ENCODE peak calls at places on chromosomes 16 and 17, in eight cellular contexts. One of them, this sample, is unnamed. For H3K4me1 and H3K27me3, the result is how much of the 10 kb centered on the place peaks cover.

GRCh38 chr16:54928016-54928356 is 2.7 kb upstream of the IRX5 start:
- DNase-seq in suprapubic skin: peak
- DNase-seq in testis: no peak
- DNase-seq in heart right ventricle: no peak
- DNase-seq in H9: no peak
- DNase-seq in stomach: no peak
- DNase-seq in tibial nerve: no peak
- DNase-seq in left lung: no peak
- DNase-seq in this sample: no peak

GRCh38 chr17:57668332-57668731 is 76.8 kb downstream of the CCDC182 start:
- DNase-seq in testis: peak
- DNase-seq in stomach: peak
- DNase-seq in suprapubic skin: no peak
- DNase-seq in H9: no peak
- DNase-seq in heart right ventricle: no peak
- DNase-seq in left lung: no peak
- DNase-seq in tibial nerve: no peak
- DNase-seq in this sample: no peak

GRCh38 chr17:81867952-81868673 is 3.0 kb downstream of the ARHGDIA start:
- DNase-seq in H9: peak
- DNase-seq in left lung: no peak
- DNase-seq in stomach: no peak
- DNase-seq in testis: no peak
- DNase-seq in heart right ventricle: no peak
- DNase-seq in tibial nerve: no peak
- DNase-seq in suprapubic skin: no peak
- DNase-seq in this sample: no peak

GRCh38 chr17:74524751-74525725 is 6.2 kb downstream of the CD300LB start:
- DNase-seq in heart right ventricle: no peak
- DNase-seq in tibial nerve: no peak
- DNase-seq in suprapubic skin: peak
- DNase-seq in testis: no peak
- DNase-seq in H9: peak
- DNase-seq in left lung: no peak
- DNase-seq in stomach: peak
- DNase-seq in this sample: no peak

GRCh38 chr17:44222112-44222869 is 2.8 kb upstream of the UBTF start:
- DNase-seq in heart right ventricle: peak
- DNase-seq in testis: peak
- DNase-seq in H9: peak
- DNase-seq in stomach: peak
- DNase-seq in tibial nerve: peak
- DNase-seq in suprapubic skin: peak
- DNase-seq in left lung: peak
- DNase-seq in this sample: no peak

GRCh38 chr17:49214665-49215360 is 4.3 kb downstream of the ABI3 start:
- DNase-seq in tibial nerve: no peak
- DNase-seq in stomach: peak
- DNase-seq in H9: no peak
- DNase-seq in suprapubic skin: no peak
- DNase-seq in testis: peak
- DNase-seq in heart right ventricle: peak
- DNase-seq in left lung: no peak
- DNase-seq in this sample: no peak

GRCh38 chr17:75151893-75152292 is 2.4 kb downstream of the JPT1 start:
- DNase-seq in heart right ventricle: no peak
- DNase-seq in testis: no peak
- DNase-seq in left lung: no peak
- DNase-seq in suprapubic skin: no peak
- DNase-seq in stomach: no peak
- DNase-seq in tibial nerve: no peak
- DNase-seq in H9: no peak
- DNase-seq in this sample: no peak

GRCh38 chr16:80105160-80105559 is 435.6 kb upstream of the DYNLRB2 start:
- DNase-seq in tibial nerve: no peak
- DNase-seq in stomach: no peak
- DNase-seq in suprapubic skin: no peak
- DNase-seq in left lung: no peak
- DNase-seq in testis: no peak
- DNase-seq in heart right ventricle: no peak
- DNase-seq in H9: no peak
- DNase-seq in this sample: no peak

GRCh38 chr16:69315486-69316311 is 4.5 kb downstream of the VPS4A start:
- DNase-seq in H9: no peak
- DNase-seq in testis: no peak
- DNase-seq in tibial nerve: no peak
- DNase-seq in heart right ventricle: no peak
- DNase-seq in left lung: no peak
- DNase-seq in suprapubic skin: no peak
- DNase-seq in stomach: no peak
- DNase-seq in this sample: no peak

GRCh38 chr17:44086364-44087311 is 16.1 kb downstream of the G6PC3 start:
- DNase-seq in stomach: no peak
- DNase-seq in tibial nerve: no peak
- DNase-seq in heart right ventricle: no peak
- DNase-seq in left lung: no peak
- DNase-seq in testis: peak
- DNase-seq in suprapubic skin: no peak
- DNase-seq in H9: peak
- DNase-seq in this sample: no peak

GRCh38 chr16:15494231-15494630 is 59.8 kb downstream of the BMERB1 start:
- DNase-seq in tibial nerve: no peak
- DNase-seq in testis: no peak
- DNase-seq in stomach: no peak
- DNase-seq in H9: no peak
- DNase-seq in heart right ventricle: no peak
- DNase-seq in left lung: no peak
- DNase-seq in suprapubic skin: no peak
- DNase-seq in this sample: no peak

GRCh38 chr16:22210854-22211253 is 4.8 kb downstream of the EEF2K start:
- DNase-seq in H9: no peak
- DNase-seq in heart right ventricle: no peak
- DNase-seq in stomach: no peak
- DNase-seq in suprapubic skin: no peak
- DNase-seq in left lung: no peak
- DNase-seq in tibial nerve: no peak
- DNase-seq in testis: no peak
- DNase-seq in this sample: no peak

GRCh38 chr16:22214893-22215292 is 8.8 kb downstream of the EEF2K start:
- DNase-seq in H9: no peak
- DNase-seq in heart right ventricle: no peak
- DNase-seq in tibial nerve: no peak
- DNase-seq in suprapubic skin: no peak
- DNase-seq in left lung: no peak
- DNase-seq in testis: no peak
- DNase-seq in stomach: no peak
- DNase-seq in this sample: no peak

GRCh38 chr16:22214402-22214801 is 8.3 kb downstream of the EEF2K start:
- DNase-seq in H9: no peak
- DNase-seq in suprapubic skin: no peak
- DNase-seq in tibial nerve: no peak
- DNase-seq in testis: no peak
- DNase-seq in heart right ventricle: no peak
- DNase-seq in stomach: no peak
- DNase-seq in left lung: no peak
- DNase-seq in this sample: no peak

GRCh38 chr16:22213801-22214200 is 7.7 kb downstream of the EEF2K start:
- DNase-seq in stomach: no peak
- DNase-seq in suprapubic skin: no peak
- DNase-seq in H9: no peak
- DNase-seq in heart right ventricle: no peak
- DNase-seq in tibial nerve: no peak
- DNase-seq in left lung: no peak
- DNase-seq in testis: no peak
- DNase-seq in this sample: no peak

DNA sequence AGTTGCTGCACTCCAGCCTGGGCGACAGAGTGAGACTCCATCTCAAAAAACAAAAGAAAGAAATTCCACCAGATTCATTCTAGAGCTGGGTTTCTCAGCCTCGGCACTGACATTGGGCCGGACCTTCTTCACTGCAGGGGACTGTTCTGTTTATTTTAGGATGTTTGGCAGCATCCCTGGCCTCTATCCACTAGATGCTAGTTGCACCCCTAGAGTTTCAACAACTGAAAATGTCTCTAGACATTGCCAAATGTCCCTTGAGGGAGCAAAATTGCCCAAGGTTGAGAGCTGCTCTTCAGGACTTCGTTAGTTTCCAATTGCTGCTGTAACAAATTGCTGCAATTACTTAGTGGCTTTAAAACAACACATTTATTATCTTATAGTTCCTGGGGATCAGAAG is 7.2 kb downstream of the EEF2K start:
- DNase-seq in left lung: no peak
- DNase-seq in tibial nerve: no peak
- DNase-seq in heart right ventricle: no peak
- DNase-seq in stomach: no peak
- DNase-seq in suprapubic skin: no peak
- DNase-seq in H9: no peak
- DNase-seq in testis: no peak
- DNase-seq in this sample: no peak
- H3K4me1 ChIP-seq in left lung: under half
- H3K4me1 ChIP-seq in tibial nerve: half or more
- H3K4me1 ChIP-seq in heart right ventricle: half or more
- H3K4me1 ChIP-seq in stomach: half or more
- H3K4me1 ChIP-seq in suprapubic skin: half or more
- H3K4me1 ChIP-seq in H9: under half
- H3K4me1 ChIP-seq in testis: under half
- H3K4me1 ChIP-seq in this sample: under half

DNA sequence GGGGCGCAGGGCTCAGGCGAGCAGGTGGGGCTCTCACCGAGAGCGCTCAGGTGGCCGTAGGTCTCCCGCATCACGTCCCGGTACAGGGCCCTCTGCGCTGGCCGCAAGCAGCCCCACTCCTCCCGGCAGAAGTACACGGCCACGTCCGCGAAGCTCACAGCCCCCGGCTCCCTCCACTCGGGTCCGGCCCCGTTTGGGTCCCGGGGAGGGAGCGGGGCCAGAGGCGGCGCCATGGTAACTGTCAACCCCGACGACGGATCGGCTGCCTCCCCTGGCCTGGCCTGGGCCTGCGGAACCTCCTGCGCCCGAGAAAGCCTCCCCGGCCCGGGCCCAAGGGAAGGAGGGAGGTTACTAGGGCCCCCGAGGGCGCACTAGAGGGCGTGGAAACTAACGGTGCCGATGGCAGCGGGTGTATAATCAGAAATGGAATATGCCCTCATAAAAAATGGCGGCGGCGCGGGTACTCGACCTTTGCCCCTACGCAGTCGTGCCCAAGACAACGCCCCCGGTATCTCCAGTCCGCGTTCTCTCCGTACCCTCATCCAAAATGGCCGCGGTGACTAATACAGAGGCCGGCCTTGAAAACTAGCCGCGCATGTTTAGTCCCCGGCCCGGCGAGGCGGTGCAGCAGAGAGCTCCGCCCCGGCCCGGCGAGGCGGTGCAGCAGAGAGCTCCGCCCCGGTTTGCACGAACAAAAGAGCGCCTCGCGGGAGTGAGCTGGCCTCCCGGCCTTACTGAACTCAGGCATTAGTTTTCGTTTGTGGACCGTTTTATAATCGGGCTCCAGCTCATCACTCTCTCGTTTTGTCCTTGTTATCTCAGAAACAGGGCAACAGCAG is at the start of gene ZNF764:
- DNase-seq in left lung: peak
- DNase-seq in H9: peak
- DNase-seq in tibial nerve: peak
- DNase-seq in stomach: peak
- DNase-seq in suprapubic skin: peak
- DNase-seq in testis: peak
- DNase-seq in heart right ventricle: peak
- DNase-seq in this sample: peak
- TF ChIP-seq CTCF in left lung: no peak
- TF ChIP-seq CTCF in H9: no peak
- TF ChIP-seq CTCF in tibial nerve: peak
- TF ChIP-seq CTCF in stomach: no peak
- TF ChIP-seq CTCF in suprapubic skin: no peak
- TF ChIP-seq CTCF in testis: no peak
- TF ChIP-seq CTCF in heart right ventricle: no peak
- TF ChIP-seq CTCF in this sample: no peak

GRCh38 chr16:87921236-87921773 is 15.0 kb downstream of the CA5A start:
- DNase-seq in suprapubic skin: no peak
- DNase-seq in left lung: no peak
- DNase-seq in H9: no peak
- DNase-seq in heart right ventricle: no peak
- DNase-seq in testis: peak
- DNase-seq in tibial nerve: no peak
- DNase-seq in stomach: peak
- DNase-seq in this sample: no peak

GRCh38 chr16:87919681-87919994 is 16.7 kb downstream of the CA5A start:
- DNase-seq in H9: peak
- DNase-seq in tibial nerve: no peak
- DNase-seq in heart right ventricle: no peak
- DNase-seq in stomach: no peak
- DNase-seq in left lung: no peak
- DNase-seq in testis: no peak
- DNase-seq in suprapubic skin: no peak
- DNase-seq in this sample: no peak

GRCh38 chr16:87918866-87919680 is 17.3 kb downstream of the CA5A start:
- DNase-seq in tibial nerve: peak
- DNase-seq in stomach: no peak
- DNase-seq in H9: no peak
- DNase-seq in heart right ventricle: peak
- DNase-seq in suprapubic skin: no peak
- DNase-seq in testis: peak
- DNase-seq in left lung: no peak
- DNase-seq in this sample: no peak

GRCh38 chr16:87917503-87917902 is 18.8 kb downstream of the CA5A start:
- DNase-seq in testis: no peak
- DNase-seq in suprapubic skin: no peak
- DNase-seq in heart right ventricle: no peak
- DNase-seq in tibial nerve: no peak
- DNase-seq in left lung: no peak
- DNase-seq in H9: no peak
- DNase-seq in stomach: no peak
- DNase-seq in this sample: no peak

DNA sequence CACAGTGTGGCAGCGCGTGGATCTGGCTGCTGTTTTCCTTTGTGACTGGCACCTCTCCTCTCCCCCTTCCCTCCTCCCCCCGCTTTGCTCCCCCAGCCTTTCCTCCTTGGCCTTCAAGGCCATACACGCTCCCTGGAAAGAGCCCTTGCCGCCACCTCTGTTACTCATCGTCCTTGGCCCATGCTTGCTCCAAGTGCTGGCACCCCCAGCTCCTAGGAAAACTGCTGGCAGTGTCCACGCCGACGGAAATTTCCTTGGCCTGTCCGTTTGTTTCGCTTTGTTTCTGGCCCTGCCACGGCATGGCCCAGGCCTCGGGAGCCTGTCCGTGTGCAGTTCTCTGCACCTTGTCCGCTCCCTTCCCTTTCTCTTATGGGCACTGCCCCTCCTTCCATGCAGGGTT is 18.0 kb downstream of the CA5A start:
- DNase-seq in testis: peak
- DNase-seq in suprapubic skin: no peak
- DNase-seq in tibial nerve: peak
- DNase-seq in H9: no peak
- DNase-seq in left lung: no peak
- DNase-seq in stomach: no peak
- DNase-seq in heart right ventricle: no peak
- DNase-seq in this sample: peak
- H3K27me3 ChIP-seq in testis: under half
- H3K27me3 ChIP-seq in suprapubic skin: under half
- H3K27me3 ChIP-seq in tibial nerve: under half
- H3K27me3 ChIP-seq in H9: under half
- H3K27me3 ChIP-seq in left lung: under half
- H3K27me3 ChIP-seq in stomach: under half
- H3K27me3 ChIP-seq in heart right ventricle: under half
- H3K27me3 ChIP-seq in this sample: under half

GRCh38 chr17:77471984-77472836 is 331.4 kb downstream of the SEC14L1 start:
- DNase-seq in testis: peak
- DNase-seq in heart right ventricle: peak
- DNase-seq in suprapubic skin: no peak
- DNase-seq in left lung: peak
- DNase-seq in H9: peak
- DNase-seq in tibial nerve: no peak
- DNase-seq in stomach: peak
- DNase-seq in this sample: no peak
- H3K4me1 ChIP-seq in testis: half or more
- H3K4me1 ChIP-seq in heart right ventricle: half or more
- H3K4me1 ChIP-seq in suprapubic skin: half or more
- H3K4me1 ChIP-seq in left lung: half or more
- H3K4me1 ChIP-seq in H9: under half
- H3K4me1 ChIP-seq in tibial nerve: half or more
- H3K4me1 ChIP-seq in stomach: half or more
- H3K4me1 ChIP-seq in this sample: half or more